ENCODE peak calls at places on chromosomes 2 and 18, in six cellular contexts. J is mesenchymal stem cell, B is neuronal stem cell, H is IMR-90, L is trophoblast cell, S is H1. M is an unnamed sample.

GRCh38 chr2:100730290-100730868 is 89.6 kb upstream of the NPAS2 start:
- DNase-seq in J (peak), B (no peak), H (peak), L (peak), S (peak), M (peak)

GRCh38 chr2:128450211-128451015 is 131.7 kb upstream of the HS6ST1 start:
- DNase-seq in J (no peak), B (no peak), H (no peak), L (no peak), S (peak), M (peak)

GRCh38 chr2:220855296-220855695 is 716.8 kb downstream of the EPHA4 start:
- DNase-seq in J (peak), B (no peak), H (peak), L (no peak), S (no peak), M (no peak)

GRCh38 chr2:65128297-65129190 is 1.4 kb downstream of the RAB1A start:
- DNase-seq in J (peak), B (no peak), H (peak), L (peak), S (no peak), M (no peak)

GRCh38 chr2:180196419-180196977 is 189.4 kb upstream of the CWC22 start:
- DNase-seq in J (peak), B (no peak), H (no peak), L (no peak), S (no peak), M (no peak)

GRCh38 chr2:105571445-105571987 is 172.7 kb upstream of the FHL2 start:
- DNase-seq in J (no peak), B (no peak), H (no peak), L (no peak), S (no peak), M (no peak)

GRCh38 chr2:37558622-37559021 is 112.8 kb downstream of the CDC42EP3 start:
- DNase-seq in J (no peak), B (no peak), H (no peak), L (no peak), S (no peak), M (no peak)

GRCh38 chr2:39118786-39119499 is 1.9 kb downstream of the SOS1 start:
- DNase-seq in J (peak), B (no peak), H (no peak), L (no peak), S (no peak), M (no peak)

GRCh38 chr2:2901384-2902345 is 476.0 kb downstream of the EIPR1 start:
- DNase-seq in J (no peak), B (no peak), H (no peak), L (no peak), S (no peak), M (no peak)

GRCh38 chr2:189444322-189444721 is 3.0 kb downstream of the WDR75 start:
- DNase-seq in J (peak), B (no peak), H (peak), L (no peak), S (no peak), M (no peak)

GRCh38 chr2:22037274-22037673 is 913.5 kb downstream of the TDRD15 start:
- DNase-seq in J (no peak), B (no peak), H (no peak), L (no peak), S (no peak), M (no peak)

GRCh38 chr18:68596016-68596415 is 118.9 kb downstream of the TMX3 start:
- DNase-seq in J (no peak), B (no peak), H (no peak), L (no peak), S (no peak), M (no peak)

GRCh38 chr2:184597571-184597980 is 753 bp upstream of the ZNF804A start:
- DNase-seq in J (peak), B (peak), H (peak), L (peak), S (peak), M (peak)

GRCh38 chr2:126809357-126809756 is 89.3 kb upstream of the TEX51 start:
- DNase-seq in J (no peak), B (no peak), H (no peak), L (no peak), S (no peak), M (peak)
- H2BK5ac ChIP-seq in J (no peak), B (no peak), H (no peak), L (no peak), S (no peak), M (no peak)

DNA sequence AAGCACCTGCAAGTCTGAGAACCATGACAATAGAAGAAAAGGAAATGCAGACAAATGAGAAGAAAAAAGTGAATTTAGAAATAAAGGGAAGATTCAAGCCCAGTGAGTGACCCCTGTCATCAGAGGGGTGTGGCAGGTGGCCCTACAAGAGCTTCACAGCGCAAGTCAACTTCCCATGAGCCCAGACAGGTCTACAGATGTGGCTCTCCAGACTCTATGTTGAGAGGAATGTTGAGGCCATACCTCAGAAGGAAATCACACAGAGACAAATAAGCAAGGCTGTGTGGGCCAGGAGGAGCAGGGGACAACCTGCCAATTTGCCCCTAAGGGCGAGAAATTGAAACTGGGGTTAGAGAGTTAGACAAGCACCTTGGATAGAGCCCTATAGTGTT is 856.8 kb downstream of the RNF144A start:
- DNase-seq in J (no peak), B (no peak), H (no peak), L (no peak), S (no peak), M (no peak)
- H3K14ac ChIP-seq in J (no peak), B (no peak), H (no peak), L (no peak), S (no peak), M (no peak)

GRCh38 chr18:47151457-47151856 is 1.2 kb upstream of the HDHD2 start:
- DNase-seq in J (no peak), B (no peak), H (no peak), L (no peak), S (no peak), M (no peak)

GRCh38 chr18:47150029-47150823 is at the start of gene HDHD2:
- DNase-seq in J (peak), B (peak), H (peak), L (peak), S (peak), M (peak)

GRCh38 chr18:47149457-47150028 is 757 bp downstream of the HDHD2 start:
- DNase-seq in J (no peak), B (no peak), H (peak), L (no peak), S (no peak), M (no peak)

DNA sequence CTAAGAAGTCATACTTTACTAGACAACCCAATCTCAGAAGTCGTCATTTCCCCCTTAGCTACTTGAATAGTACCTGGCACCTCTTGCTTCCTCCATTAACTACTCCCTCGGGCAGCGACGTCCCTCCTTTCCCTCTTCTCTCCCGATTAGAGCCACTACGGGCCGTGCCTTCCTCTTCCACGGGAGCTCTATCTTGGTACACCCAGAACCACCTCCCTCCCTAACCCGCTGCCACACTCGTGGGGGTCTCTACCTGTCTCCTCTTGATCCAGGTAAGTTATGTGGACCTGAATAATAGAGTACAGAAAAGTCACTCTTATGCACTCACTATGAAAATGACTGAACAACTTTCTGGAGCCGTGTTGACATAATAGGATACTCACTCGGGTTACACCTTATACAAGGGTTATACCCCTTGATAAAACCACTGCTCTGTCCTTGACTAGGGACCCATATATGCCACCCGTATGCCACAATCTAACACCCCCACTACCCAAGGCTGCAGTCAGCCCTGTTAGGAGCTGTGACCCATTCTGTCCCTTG is 595 bp upstream of the HDHD2 start:
- DNase-seq in J (no peak), B (no peak), H (no peak), L (no peak), S (no peak), M (no peak)
- H4K8ac ChIP-seq in J (peak), B (peak), H (peak), L (peak), S (peak), M (peak)

GRCh38 chr18:10930078-10930477 is 219.3 kb downstream of the PIEZO2 start:
- DNase-seq in J (no peak), B (no peak), H (no peak), L (no peak), S (no peak), M (no peak)

GRCh38 chr18:10926565-10927194 is 222.7 kb downstream of the PIEZO2 start:
- DNase-seq in J (peak), B (no peak), H (peak), L (no peak), S (no peak), M (no peak)

GRCh38 chr18:10928971-10929373 is 220.4 kb downstream of the PIEZO2 start:
- DNase-seq in J (peak), B (no peak), H (peak), L (no peak), S (no peak), M (no peak)

GRCh38 chr18:10927290-10927979 is 221.9 kb downstream of the PIEZO2 start:
- DNase-seq in J (peak), B (no peak), H (peak), L (peak), S (no peak), M (no peak)

DNA sequence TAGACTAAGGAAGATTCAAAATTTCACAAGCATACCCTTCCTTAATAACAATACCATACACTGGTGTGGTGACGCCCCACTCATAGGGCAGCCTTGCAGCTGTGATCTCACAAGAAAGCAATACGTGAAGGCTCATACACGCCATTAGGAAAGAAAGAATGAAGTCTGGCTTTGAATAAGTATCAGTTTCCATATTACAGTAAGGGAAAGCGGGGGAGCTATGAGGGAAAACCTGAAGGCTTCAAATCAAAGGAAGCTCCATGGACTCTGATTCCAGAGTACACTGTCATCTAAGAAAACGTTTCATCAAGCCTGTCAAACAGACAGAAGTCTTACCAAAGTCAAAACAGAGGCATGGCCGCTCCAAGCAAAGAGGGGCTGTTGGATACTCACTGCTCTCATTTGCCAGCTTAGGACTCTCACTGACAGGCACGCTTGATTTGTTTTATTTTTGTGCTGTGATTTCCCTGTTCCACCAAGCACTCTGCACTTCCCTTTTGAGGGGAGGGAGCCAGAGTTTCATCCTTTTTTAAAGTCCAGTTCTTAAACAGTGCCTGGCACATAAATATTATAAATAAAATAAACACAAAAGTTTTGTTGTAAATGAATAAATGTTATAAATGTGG is 221.3 kb downstream of the PIEZO2 start:
- DNase-seq in J (peak), B (no peak), H (peak), L (no peak), S (no peak), M (no peak)
- H2BK5ac ChIP-seq in J (peak), B (no peak), H (peak), L (no peak), S (no peak), M (no peak)

GRCh38 chr2:1236596-1236995 is 176.7 kb upstream of the TPO start:
- DNase-seq in J (no peak), B (no peak), H (no peak), L (no peak), S (no peak), M (no peak)
- H3K14ac ChIP-seq in J (no peak), B (no peak), H (no peak), L (no peak), S (no peak), M (no peak)

DNA sequence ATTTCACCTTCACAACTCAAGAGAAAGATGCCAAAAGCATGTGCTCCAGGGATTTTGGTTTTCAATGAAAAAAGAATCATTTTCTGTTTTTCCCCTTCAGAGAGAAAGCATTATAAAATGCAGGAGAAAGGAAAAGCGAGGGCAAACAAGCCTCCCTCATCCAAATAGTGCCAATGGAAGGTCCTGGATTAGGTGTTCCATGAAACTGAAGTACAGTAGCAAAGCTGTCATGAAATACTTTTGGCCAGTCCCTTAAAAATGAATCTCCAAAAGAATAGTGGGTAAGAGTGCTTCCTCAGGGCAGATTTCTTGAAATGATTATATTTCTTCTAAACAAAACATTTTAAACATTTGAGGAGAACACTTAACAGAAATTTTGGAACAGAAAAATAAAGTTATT is 182.1 kb upstream of the FOSL2 start:
- DNase-seq in J (no peak), B (no peak), H (no peak), L (no peak), S (no peak), M (no peak)
- H4K8ac ChIP-seq in J (no peak), B (no peak), H (no peak), L (no peak), S (no peak), M (no peak)

GRCh38 chr2:218710334-218710686 is 325 bp upstream of the TTLL4 start:
- DNase-seq in J (no peak), B (no peak), H (no peak), L (no peak), S (no peak), M (no peak)

GRCh38 chr2:218711550-218711929 is 905 bp downstream of the TTLL4 start:
- DNase-seq in J (peak), B (no peak), H (peak), L (no peak), S (no peak), M (no peak)

GRCh38 chr2:218709906-218710305 is 729 bp upstream of the TTLL4 start:
- DNase-seq in J (no peak), B (no peak), H (no peak), L (no peak), S (no peak), M (no peak)

GRCh38 chr2:218708086-218708485 is 2.5 kb upstream of the TTLL4 start:
- DNase-seq in J (no peak), B (no peak), H (no peak), L (no peak), S (no peak), M (no peak)

GRCh38 chr2:218710687-218711549 is at the start of gene TTLL4:
- DNase-seq in J (peak), B (peak), H (peak), L (peak), S (peak), M (peak)
- H2BK5ac ChIP-seq in J (peak), B (peak), H (peak), L (peak), S (peak), M (no peak)

M was measured in H9.